ENCODE peak calls at places on chromosomes 3 and 15, in seven cellular contexts. One of them, this sample, is unnamed.

GRCh38 chr3:121834079-121834730 is 655 bp downstream of the IQCB1 start:
- DNase-seq in cerebellum: peak
- DNase-seq in ovary: no peak
- DNase-seq in NCI-H226: no peak
- DNase-seq in HCT116: no peak
- DNase-seq in activated naive CD8-positive, alpha-beta T cell treated with anti-CD3 and anti-CD28 coated beads for 36 hours: no peak
- DNase-seq in NCI-H2107: no peak
- DNase-seq in this sample: peak

GRCh38 chr3:143218176-143218575 is 98.6 kb downstream of the CHST2 start:
- DNase-seq in HCT116: no peak
- DNase-seq in cerebellum: no peak
- DNase-seq in NCI-H2107: no peak
- DNase-seq in NCI-H226: no peak
- DNase-seq in ovary: no peak
- DNase-seq in activated naive CD8-positive, alpha-beta T cell treated with anti-CD3 and anti-CD28 coated beads for 36 hours: no peak
- DNase-seq in this sample: no peak

GRCh38 chr15:76209948-76210347 is 101.3 kb downstream of the ETFA start:
- DNase-seq in ovary: no peak
- DNase-seq in HCT116: no peak
- DNase-seq in activated naive CD8-positive, alpha-beta T cell treated with anti-CD3 and anti-CD28 coated beads for 36 hours: no peak
- DNase-seq in NCI-H2107: no peak
- DNase-seq in cerebellum: peak
- DNase-seq in NCI-H226: peak
- DNase-seq in this sample: no peak

GRCh38 chr3:142857056-142857455 is 31.8 kb downstream of the PCOLCE2 start:
- DNase-seq in cerebellum: peak
- DNase-seq in NCI-H2107: peak
- DNase-seq in HCT116: peak
- DNase-seq in ovary: no peak
- DNase-seq in NCI-H226: no peak
- DNase-seq in activated naive CD8-positive, alpha-beta T cell treated with anti-CD3 and anti-CD28 coated beads for 36 hours: no peak
- DNase-seq in this sample: no peak

GRCh38 chr3:170728181-170728580 is 141.8 kb downstream of the RPL22L1 start:
- DNase-seq in ovary: no peak
- DNase-seq in NCI-H2107: no peak
- DNase-seq in HCT116: no peak
- DNase-seq in cerebellum: no peak
- DNase-seq in NCI-H226: no peak
- DNase-seq in activated naive CD8-positive, alpha-beta T cell treated with anti-CD3 and anti-CD28 coated beads for 36 hours: no peak
- DNase-seq in this sample: no peak

GRCh38 chr15:56244811-56245576 is 1.3 kb upstream of the RFX7 start:
- DNase-seq in NCI-H226: peak
- DNase-seq in activated naive CD8-positive, alpha-beta T cell treated with anti-CD3 and anti-CD28 coated beads for 36 hours: peak
- DNase-seq in HCT116: no peak
- DNase-seq in ovary: peak
- DNase-seq in NCI-H2107: no peak
- DNase-seq in cerebellum: no peak
- DNase-seq in this sample: peak

GRCh38 chr3:127791221-127791913 is 30.9 kb downstream of the MGLL start:
- DNase-seq in activated naive CD8-positive, alpha-beta T cell treated with anti-CD3 and anti-CD28 coated beads for 36 hours: peak
- DNase-seq in NCI-H2107: peak
- DNase-seq in NCI-H226: peak
- DNase-seq in cerebellum: peak
- DNase-seq in ovary: no peak
- DNase-seq in HCT116: no peak
- DNase-seq in this sample: no peak

GRCh38 chr3:5038243-5038642 is 59.0 kb downstream of the BHLHE40 start:
- DNase-seq in HCT116: no peak
- DNase-seq in NCI-H2107: no peak
- DNase-seq in activated naive CD8-positive, alpha-beta T cell treated with anti-CD3 and anti-CD28 coated beads for 36 hours: peak
- DNase-seq in ovary: no peak
- DNase-seq in cerebellum: no peak
- DNase-seq in NCI-H226: no peak
- DNase-seq in this sample: no peak

GRCh38 chr15:60395276-60396011 is 2.3 kb downstream of the ANXA2 start:
- DNase-seq in ovary: no peak
- DNase-seq in HCT116: no peak
- DNase-seq in activated naive CD8-positive, alpha-beta T cell treated with anti-CD3 and anti-CD28 coated beads for 36 hours: no peak
- DNase-seq in cerebellum: no peak
- DNase-seq in NCI-H2107: no peak
- DNase-seq in NCI-H226: no peak
- DNase-seq in this sample: no peak

GRCh38 chr15:27563765-27564164 is 535.4 kb downstream of the OCA2 start:
- DNase-seq in NCI-H2107: no peak
- DNase-seq in activated naive CD8-positive, alpha-beta T cell treated with anti-CD3 and anti-CD28 coated beads for 36 hours: no peak
- DNase-seq in HCT116: no peak
- DNase-seq in ovary: no peak
- DNase-seq in NCI-H226: no peak
- DNase-seq in cerebellum: no peak
- DNase-seq in this sample: no peak

GRCh38 chr15:100999369-100999768 is 80.2 kb downstream of the LRRK1 start:
- DNase-seq in HCT116: no peak
- DNase-seq in ovary: no peak
- DNase-seq in activated naive CD8-positive, alpha-beta T cell treated with anti-CD3 and anti-CD28 coated beads for 36 hours: no peak
- DNase-seq in NCI-H226: no peak
- DNase-seq in NCI-H2107: no peak
- DNase-seq in cerebellum: no peak
- DNase-seq in this sample: no peak

GRCh38 chr15:77032052-77032646 is 37.2 kb downstream of the PSTPIP1 start:
- DNase-seq in NCI-H226: no peak
- DNase-seq in NCI-H2107: no peak
- DNase-seq in cerebellum: no peak
- DNase-seq in activated naive CD8-positive, alpha-beta T cell treated with anti-CD3 and anti-CD28 coated beads for 36 hours: no peak
- DNase-seq in ovary: no peak
- DNase-seq in HCT116: no peak
- DNase-seq in this sample: no peak

GRCh38 chr15:40787991-40788390 is 18.2 kb downstream of the C15orf62 start:
- DNase-seq in NCI-H226: no peak
- DNase-seq in activated naive CD8-positive, alpha-beta T cell treated with anti-CD3 and anti-CD28 coated beads for 36 hours: no peak
- DNase-seq in NCI-H2107: no peak
- DNase-seq in cerebellum: no peak
- DNase-seq in HCT116: no peak
- DNase-seq in ovary: no peak
- DNase-seq in this sample: peak

GRCh38 chr3:156902916-156903315 is 76.8 kb downstream of the LEKR1 start:
- DNase-seq in NCI-H2107: no peak
- DNase-seq in HCT116: no peak
- DNase-seq in activated naive CD8-positive, alpha-beta T cell treated with anti-CD3 and anti-CD28 coated beads for 36 hours: no peak
- DNase-seq in cerebellum: no peak
- DNase-seq in ovary: no peak
- DNase-seq in NCI-H226: no peak
- DNase-seq in this sample: no peak

GRCh38 chr15:98955331-98955730 is 52.3 kb downstream of the PGPEP1L start:
- DNase-seq in cerebellum: no peak
- DNase-seq in ovary: peak
- DNase-seq in NCI-H2107: no peak
- DNase-seq in NCI-H226: no peak
- DNase-seq in HCT116: no peak
- DNase-seq in activated naive CD8-positive, alpha-beta T cell treated with anti-CD3 and anti-CD28 coated beads for 36 hours: no peak
- DNase-seq in this sample: no peak

GRCh38 chr3:55161256-55161655 is 233.4 kb upstream of the LRTM1 start:
- DNase-seq in cerebellum: no peak
- DNase-seq in HCT116: no peak
- DNase-seq in NCI-H2107: no peak
- DNase-seq in NCI-H226: no peak
- DNase-seq in activated naive CD8-positive, alpha-beta T cell treated with anti-CD3 and anti-CD28 coated beads for 36 hours: no peak
- DNase-seq in ovary: no peak
- DNase-seq in this sample: no peak

GRCh38 chr3:182683335-182684257 is 109.7 kb upstream of the ATP11B start:
- DNase-seq in NCI-H2107: peak
- DNase-seq in ovary: peak
- DNase-seq in HCT116: peak
- DNase-seq in cerebellum: peak
- DNase-seq in activated naive CD8-positive, alpha-beta T cell treated with anti-CD3 and anti-CD28 coated beads for 36 hours: peak
- DNase-seq in NCI-H226: peak
- DNase-seq in this sample: peak

GRCh38 chr3:187978433-187979011 is 175.4 kb upstream of the LPP start:
- DNase-seq in cerebellum: no peak
- DNase-seq in ovary: no peak
- DNase-seq in activated naive CD8-positive, alpha-beta T cell treated with anti-CD3 and anti-CD28 coated beads for 36 hours: no peak
- DNase-seq in NCI-H226: no peak
- DNase-seq in HCT116: no peak
- DNase-seq in NCI-H2107: peak
- DNase-seq in this sample: no peak

GRCh38 chr3:99012051-99012450 is 110.6 kb upstream of the DCBLD2 start:
- DNase-seq in activated naive CD8-positive, alpha-beta T cell treated with anti-CD3 and anti-CD28 coated beads for 36 hours: no peak
- DNase-seq in ovary: no peak
- DNase-seq in NCI-H2107: no peak
- DNase-seq in cerebellum: no peak
- DNase-seq in HCT116: no peak
- DNase-seq in NCI-H226: no peak
- DNase-seq in this sample: no peak

GRCh38 chr15:77059761-77060345 is 11.1 kb downstream of the TSPAN3 start:
- DNase-seq in NCI-H226: peak
- DNase-seq in NCI-H2107: no peak
- DNase-seq in cerebellum: no peak
- DNase-seq in HCT116: no peak
- DNase-seq in activated naive CD8-positive, alpha-beta T cell treated with anti-CD3 and anti-CD28 coated beads for 36 hours: peak
- DNase-seq in ovary: no peak
- DNase-seq in this sample: no peak

GRCh38 chr15:67043939-67044771 is 21.2 kb upstream of the SMAD3 start:
- DNase-seq in ovary: no peak
- DNase-seq in activated naive CD8-positive, alpha-beta T cell treated with anti-CD3 and anti-CD28 coated beads for 36 hours: no peak
- DNase-seq in NCI-H226: peak
- DNase-seq in cerebellum: no peak
- DNase-seq in NCI-H2107: no peak
- DNase-seq in HCT116: no peak
- DNase-seq in this sample: no peak

GRCh38 chr3:170992854-170993253 is 33.7 kb downstream of the SLC2A2 start:
- DNase-seq in HCT116: no peak
- DNase-seq in cerebellum: no peak
- DNase-seq in NCI-H2107: no peak
- DNase-seq in ovary: no peak
- DNase-seq in NCI-H226: no peak
- DNase-seq in activated naive CD8-positive, alpha-beta T cell treated with anti-CD3 and anti-CD28 coated beads for 36 hours: no peak
- DNase-seq in this sample: no peak

GRCh38 chr3:64505419-64505818 is 182.4 kb downstream of the ADAMTS9 start:
- DNase-seq in NCI-H2107: no peak
- DNase-seq in cerebellum: no peak
- DNase-seq in HCT116: no peak
- DNase-seq in activated naive CD8-positive, alpha-beta T cell treated with anti-CD3 and anti-CD28 coated beads for 36 hours: no peak
- DNase-seq in NCI-H226: no peak
- DNase-seq in ovary: no peak
- DNase-seq in this sample: no peak

GRCh38 chr15:50244959-50245624 is 20.4 kb downstream of the HDC start:
- DNase-seq in NCI-H226: no peak
- DNase-seq in HCT116: no peak
- DNase-seq in activated naive CD8-positive, alpha-beta T cell treated with anti-CD3 and anti-CD28 coated beads for 36 hours: no peak
- DNase-seq in cerebellum: no peak
- DNase-seq in NCI-H2107: no peak
- DNase-seq in ovary: no peak
- DNase-seq in this sample: no peak

GRCh38 chr15:49686626-49687025 is 65.8 kb downstream of the DTWD1 start:
- DNase-seq in cerebellum: no peak
- DNase-seq in HCT116: no peak
- DNase-seq in ovary: no peak
- DNase-seq in activated naive CD8-positive, alpha-beta T cell treated with anti-CD3 and anti-CD28 coated beads for 36 hours: no peak
- DNase-seq in NCI-H226: peak
- DNase-seq in NCI-H2107: no peak
- DNase-seq in this sample: no peak

GRCh38 chr3:138097192-138097829 is 18.1 kb downstream of the DZIP1L start:
- DNase-seq in NCI-H226: no peak
- DNase-seq in activated naive CD8-positive, alpha-beta T cell treated with anti-CD3 and anti-CD28 coated beads for 36 hours: no peak
- DNase-seq in NCI-H2107: no peak
- DNase-seq in cerebellum: no peak
- DNase-seq in HCT116: no peak
- DNase-seq in ovary: no peak
- DNase-seq in this sample: no peak

GRCh38 chr3:139811331-139811730 is 123.7 kb upstream of the CLSTN2 start:
- DNase-seq in HCT116: no peak
- DNase-seq in ovary: no peak
- DNase-seq in NCI-H226: no peak
- DNase-seq in cerebellum: no peak
- DNase-seq in NCI-H2107: no peak
- DNase-seq in activated naive CD8-positive, alpha-beta T cell treated with anti-CD3 and anti-CD28 coated beads for 36 hours: no peak
- DNase-seq in this sample: no peak

GRCh38 chr3:137304313-137305056 is 346.7 kb downstream of the IL20RB start:
- DNase-seq in NCI-H226: no peak
- DNase-seq in HCT116: no peak
- DNase-seq in cerebellum: no peak
- DNase-seq in activated naive CD8-positive, alpha-beta T cell treated with anti-CD3 and anti-CD28 coated beads for 36 hours: no peak
- DNase-seq in NCI-H2107: no peak
- DNase-seq in ovary: no peak
- DNase-seq in this sample: no peak

GRCh38 chr3:183697610-183698317 is at the start of gene YEATS2:
- DNase-seq in ovary: peak
- DNase-seq in NCI-H226: peak
- DNase-seq in activated naive CD8-positive, alpha-beta T cell treated with anti-CD3 and anti-CD28 coated beads for 36 hours: peak
- DNase-seq in HCT116: peak
- DNase-seq in cerebellum: peak
- DNase-seq in NCI-H2107: peak
- DNase-seq in this sample: peak

GRCh38 chr3:70754314-70754713 is 441.9 kb upstream of the MDFIC2 start:
- DNase-seq in HCT116: no peak
- DNase-seq in NCI-H2107: no peak
- DNase-seq in cerebellum: no peak
- DNase-seq in NCI-H226: no peak
- DNase-seq in activated naive CD8-positive, alpha-beta T cell treated with anti-CD3 and anti-CD28 coated beads for 36 hours: no peak
- DNase-seq in ovary: no peak
- DNase-seq in this sample: no peak

GRCh38 chr3:101779808-101780366 is 876 bp downstream of the NXPE3 start:
- DNase-seq in NCI-H226: no peak
- DNase-seq in NCI-H2107: no peak
- DNase-seq in cerebellum: peak
- DNase-seq in ovary: no peak
- DNase-seq in activated naive CD8-positive, alpha-beta T cell treated with anti-CD3 and anti-CD28 coated beads for 36 hours: no peak
- DNase-seq in HCT116: no peak
- DNase-seq in this sample: no peak

GRCh38 chr15:25465835-25466234 is 27.0 kb upstream of the UBE3A start:
- DNase-seq in activated naive CD8-positive, alpha-beta T cell treated with anti-CD3 and anti-CD28 coated beads for 36 hours: no peak
- DNase-seq in HCT116: no peak
- DNase-seq in NCI-H2107: no peak
- DNase-seq in NCI-H226: no peak
- DNase-seq in cerebellum: no peak
- DNase-seq in ovary: no peak
- DNase-seq in this sample: peak

GRCh38 chr3:135150282-135150681 is 355.2 kb downstream of the EPHB1 start:
- DNase-seq in ovary: no peak
- DNase-seq in HCT116: no peak
- DNase-seq in activated naive CD8-positive, alpha-beta T cell treated with anti-CD3 and anti-CD28 coated beads for 36 hours: no peak
- DNase-seq in NCI-H226: no peak
- DNase-seq in cerebellum: no peak
- DNase-seq in NCI-H2107: no peak
- DNase-seq in this sample: no peak

This sample was measured in NCI-H345.